ENCODE peak calls at places on chromosomes 7 and 10, in eight cellular contexts. F, K, I, D, T, Y, U and N are unnamed samples.

GRCh38 chr10:103697787-103698186 is 157.6 kb downstream of the SH3PXD2A start:
- DNase-seq in T (no peak), D (no peak), I (no peak), F (no peak), K (no peak), Y (no peak), U (no peak), N (no peak)

GRCh38 chr10:124341768-124342135 is 77.0 kb downstream of the OAT start:
- DNase-seq in Y (no peak), F (no peak), K (no peak), T (no peak), I (peak), U (no peak), D (no peak), N (peak)

GRCh38 chr10:29302499-29302898 is 13.6 kb downstream of the LYZL1 start:
- DNase-seq in I (no peak), T (no peak), D (no peak), F (no peak), Y (no peak), K (no peak), U (no peak), N (no peak)

GRCh38 chr7:128408709-128409434 is 910 bp downstream of the IMPDH1 start:
- DNase-seq in Y (no peak), I (peak), F (peak), U (peak), K (no peak), T (no peak), D (no peak), N (peak)

GRCh38 chr10:42962120-42962901 is 114.6 kb upstream of the RET start:
- DNase-seq in T (no peak), I (peak), Y (no peak), F (no peak), U (no peak), D (no peak), K (no peak), N (peak)

GRCh38 chr10:125824736-125825135 is 1.4 kb downstream of the BCCIP start:
- DNase-seq in F (no peak), U (no peak), Y (no peak), K (no peak), T (no peak), D (no peak), I (no peak), N (peak)

GRCh38 chr7:1329261-1329660 is 96.6 kb downstream of the UNCX start:
- DNase-seq in K (no peak), U (no peak), D (no peak), Y (no peak), I (no peak), T (no peak), F (no peak), N (no peak)

GRCh38 chr7:32062150-32062549 is 8.1 kb downstream of the PDE1C start:
- DNase-seq in U (peak), I (peak), F (peak), T (no peak), K (no peak), Y (no peak), D (peak), N (peak)

GRCh38 chr7:74388880-74389415 is 64.8 kb upstream of the GTF2IRD1 start:
- DNase-seq in K (no peak), U (no peak), Y (no peak), F (no peak), D (no peak), T (no peak), I (no peak), N (no peak)

GRCh38 chr7:87047-87446 is 105.3 kb upstream of the FAM20C start:
- DNase-seq in D (peak), U (peak), I (no peak), T (no peak), F (no peak), Y (no peak), K (no peak), N (no peak)

GRCh38 chr10:23412223-23412622 is 26.7 kb upstream of the OTUD1 start:
- DNase-seq in D (no peak), K (peak), U (no peak), F (peak), Y (no peak), I (no peak), T (no peak), N (peak)

GRCh38 chr7:29115753-29116152 is 30.6 kb downstream of the CPVL start:
- DNase-seq in Y (no peak), F (no peak), D (no peak), I (no peak), K (no peak), T (no peak), U (no peak), N (no peak)

GRCh38 chr10:79927111-79927828 is 21.6 kb downstream of the SFTPD start:
- DNase-seq in F (no peak), T (no peak), Y (no peak), K (no peak), I (no peak), U (no peak), D (no peak), N (no peak)

GRCh38 chr7:4603843-4604231 is 78.3 kb upstream of the FOXK1 start:
- DNase-seq in Y (no peak), U (no peak), K (no peak), D (no peak), T (no peak), F (no peak), I (no peak), N (no peak)

GRCh38 chr10:21184216-21184615 is 287.1 kb upstream of the NEBL start:
- DNase-seq in K (peak), D (no peak), I (no peak), F (no peak), Y (no peak), T (no peak), U (no peak), N (no peak)

GRCh38 chr10:17129711-17130110 is at the start of gene CUBN:
- DNase-seq in T (no peak), K (no peak), D (no peak), I (no peak), F (no peak), Y (no peak), U (no peak), N (no peak)

DNA sequence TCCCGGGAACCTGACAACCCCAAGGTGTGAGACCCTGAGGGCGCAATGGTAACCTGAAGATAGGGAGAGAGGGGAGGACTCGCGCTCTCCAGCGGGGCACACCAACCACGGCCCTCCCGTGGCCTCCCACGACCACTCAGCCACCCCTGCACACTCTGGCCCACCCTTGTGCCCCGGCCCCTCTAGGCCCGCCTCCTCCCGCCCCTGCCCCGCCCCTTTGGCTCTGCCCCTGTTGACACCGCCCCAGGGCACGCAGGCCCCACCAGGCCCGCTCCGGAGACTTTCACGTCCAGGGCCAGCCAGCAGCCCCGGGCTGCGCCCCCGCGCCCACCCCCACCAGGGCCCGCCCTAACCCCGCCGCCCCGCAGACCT is 11.0 kb downstream of the ATG9B start:
- DNase-seq in U (no peak), D (no peak), Y (no peak), K (no peak), F (no peak), T (no peak), I (no peak), N (no peak)
- H3K4me3 ChIP-seq in U (peak), D (no peak), Y (no peak), K (peak), F (no peak), T (no peak), I (peak), N (no peak)

GRCh38 chr7:27100601-27101187 is 1.8 kb downstream of the HOXA2 start:
- DNase-seq in T (no peak), Y (no peak), K (no peak), F (peak), I (no peak), D (no peak), U (peak), N (no peak)
- H3K4me3 ChIP-seq in T (no peak), Y (peak), K (peak), F (peak), I (no peak), D (no peak), U (no peak), N (no peak)

DNA sequence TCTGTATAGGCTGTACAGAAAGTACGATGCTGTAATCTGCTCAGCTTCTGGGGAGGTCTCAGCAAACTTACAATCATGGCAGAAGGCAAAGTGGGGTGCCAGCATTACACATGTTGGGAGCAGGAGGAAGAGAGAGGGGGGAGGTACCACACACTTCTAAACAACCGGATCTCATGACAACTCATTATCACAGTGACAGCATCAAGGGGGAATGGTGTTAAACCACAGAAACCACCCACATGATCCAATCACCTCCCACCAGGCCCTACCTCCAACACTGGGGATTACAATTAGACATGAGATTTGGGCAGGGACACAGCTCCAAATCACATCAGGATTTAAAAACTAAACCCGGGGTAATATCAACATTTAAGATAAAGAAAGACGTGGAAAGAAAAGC is 468.8 kb upstream of the AUTS2 start:
- DNase-seq in K (no peak), D (no peak), U (no peak), T (no peak), Y (no peak), I (no peak), F (no peak), N (no peak)
- H3K4me3 ChIP-seq in K (no peak), D (no peak), U (no peak), T (no peak), Y (no peak), I (no peak), F (no peak), N (no peak)

DNA sequence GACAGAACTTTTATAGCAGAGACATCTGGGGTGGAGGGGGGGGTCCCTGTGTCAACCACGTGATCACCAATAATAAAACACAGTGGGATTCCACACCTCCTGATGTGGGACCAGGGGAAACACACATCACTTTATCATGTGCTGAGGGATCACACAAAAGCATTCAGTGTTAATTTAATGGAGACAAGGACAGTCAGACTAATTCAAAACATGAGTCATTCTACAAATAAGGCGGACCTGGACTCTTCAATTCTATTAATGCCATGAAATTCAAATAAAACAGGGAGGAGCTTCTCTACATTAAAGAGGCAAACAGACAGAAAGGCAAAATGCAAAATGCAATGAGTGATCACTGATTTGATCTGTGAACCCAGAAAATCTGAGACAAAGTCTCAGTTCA is 67.3 kb upstream of the PFKP start:
- DNase-seq in I (no peak), U (no peak), T (no peak), F (no peak), D (no peak), K (no peak), Y (no peak), N (no peak)
- H3K4me3 ChIP-seq in I (no peak), U (no peak), T (no peak), F (no peak), D (no peak), K (no peak), Y (no peak), N (no peak)

DNA sequence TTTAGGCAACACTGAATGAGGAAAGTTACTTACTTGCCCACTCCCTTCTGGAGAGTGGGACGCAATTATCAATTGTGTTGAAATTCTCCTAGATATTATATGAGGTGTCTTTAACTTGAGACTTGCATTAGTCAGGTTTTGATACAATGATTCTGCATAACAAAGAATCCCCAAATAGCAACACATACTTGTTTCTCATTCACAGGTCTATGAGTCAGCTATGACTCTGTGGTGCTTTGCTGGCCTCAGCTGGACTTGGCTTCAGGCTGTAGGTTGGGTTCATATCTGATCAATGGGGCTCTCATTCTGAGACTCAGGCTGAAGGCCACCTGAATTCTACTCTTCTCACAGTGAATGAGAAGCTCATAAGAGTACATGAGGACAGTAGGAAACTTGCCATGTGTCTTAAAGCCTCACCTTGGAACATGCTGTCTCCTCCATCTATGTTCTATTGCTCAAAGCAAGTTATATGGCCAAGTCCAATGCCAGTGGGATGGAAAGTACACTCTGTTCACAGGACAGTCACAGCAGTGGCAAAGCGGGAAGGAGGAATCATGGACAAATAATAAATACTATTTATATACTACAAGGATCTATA is 292.8 kb downstream of the BMPER start:
- DNase-seq in F (peak), I (no peak), K (no peak), D (no peak), Y (no peak), U (no peak), T (no peak), N (no peak)
- H3K4me3 ChIP-seq in F (no peak), I (no peak), K (no peak), D (no peak), Y (no peak), U (no peak), T (no peak), N (no peak)

DNA sequence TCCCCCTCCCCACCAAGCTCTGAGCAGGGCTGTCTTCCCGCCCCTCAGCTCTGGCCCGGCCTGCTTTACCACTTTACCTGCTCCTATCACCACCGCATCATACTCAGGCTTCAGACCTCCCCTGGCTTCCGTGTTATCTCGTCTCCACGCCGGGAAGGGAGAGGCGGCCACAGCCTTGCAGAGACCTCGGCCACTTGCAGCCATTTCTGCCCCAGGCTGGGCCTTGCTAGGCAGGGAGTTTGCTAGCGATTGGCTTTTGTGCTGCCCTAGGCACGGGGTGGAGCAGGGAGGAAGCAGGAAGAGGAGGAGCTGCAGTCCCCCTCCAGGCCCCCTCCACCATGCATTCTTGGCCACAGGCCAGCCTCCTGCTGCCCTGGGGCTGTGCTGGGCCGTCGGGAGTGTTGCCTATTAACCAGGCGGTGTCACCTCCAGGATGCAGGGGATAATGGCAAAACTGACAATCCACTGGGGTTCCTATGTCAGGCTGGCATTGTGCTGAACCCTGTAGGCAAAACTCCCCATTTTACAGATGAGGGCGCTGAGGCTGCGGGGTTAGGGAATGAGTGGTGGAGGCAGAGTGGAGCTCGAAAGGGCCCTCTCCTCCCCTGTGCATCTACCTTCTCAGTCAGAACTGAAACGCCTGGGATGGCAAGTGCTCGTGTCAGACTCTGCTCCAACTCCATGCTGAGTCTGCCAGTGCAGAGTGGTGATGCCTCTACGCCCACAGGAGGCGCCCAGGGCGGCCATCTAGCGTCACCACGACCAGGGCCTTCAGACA is at the start of gene PYROXD2:
- DNase-seq in I (peak), D (peak), K (peak), F (peak), Y (no peak), U (peak), T (peak), N (peak)
- H3K4me3 ChIP-seq in I (peak), D (peak), K (peak), F (peak), Y (peak), U (peak), T (peak), N (peak)

GRCh38 chr7:129784783-129785456 is 167.8 kb downstream of the UBE2H start:
- DNase-seq in I (no peak), K (no peak), T (no peak), F (no peak), U (peak), Y (no peak), D (no peak), N (peak)

GRCh38 chr7:129785457-129786178 is 167.1 kb downstream of the UBE2H start:
- DNase-seq in F (no peak), K (no peak), T (no peak), U (peak), D (no peak), I (no peak), Y (no peak), N (peak)

GRCh38 chr7:129786825-129787563 is 165.8 kb downstream of the UBE2H start:
- DNase-seq in I (no peak), T (no peak), F (no peak), Y (no peak), K (no peak), D (no peak), U (peak), N (no peak)

GRCh38 chr7:129784437-129784782 is 168.3 kb downstream of the UBE2H start:
- DNase-seq in T (no peak), D (no peak), U (peak), F (no peak), I (no peak), Y (no peak), K (no peak), N (no peak)

GRCh38 chr7:129786179-129786514 is 166.6 kb downstream of the UBE2H start:
- DNase-seq in F (no peak), T (no peak), Y (no peak), D (no peak), I (no peak), K (no peak), U (peak), N (no peak)
- H3K4me3 ChIP-seq in F (no peak), T (no peak), Y (no peak), D (no peak), I (no peak), K (no peak), U (peak), N (no peak)

GRCh38 chr10:101032637-101033201 is 1.7 kb downstream of the SFXN3 start:
- DNase-seq in D (peak), K (peak), I (peak), T (peak), F (peak), U (peak), Y (no peak), N (peak)
- H3K4me3 ChIP-seq in D (peak), K (peak), I (peak), T (peak), F (peak), U (peak), Y (peak), N (peak)